ENCODE peak calls at places on chromosomes 11 and 22, in eight cellular contexts. O, Z, H, A, V, B, D and G are unnamed samples.

GRCh38 chr22:23376256-23376655 is 195.9 kb downstream of the BCR start:
- DNase-seq in O (no peak), Z (no peak), H (peak; percentile 48), A (no peak), V (no peak), B (peak; percentile 40), D (no peak), G (peak; percentile 9)

GRCh38 chr22:27238935-27239510 is 562.5 kb downstream of the MN1 start:
- DNase-seq in O (peak; percentile 99), Z (no peak), H (no peak), A (peak; percentile 87), V (no peak), B (no peak), D (no peak), G (no peak)

GRCh38 chr11:92867913-92868619 is 101.4 kb upstream of the MTNR1B start:
- DNase-seq in O (no peak), Z (no peak), H (no peak), A (no peak), V (no peak), B (no peak), D (no peak), G (no peak)

GRCh38 chr11:66082936-66083698 is 13.0 kb downstream of the PACS1 start:
- DNase-seq in O (peak; percentile 53), Z (no peak), H (no peak), A (peak; percentile 31), V (no peak), B (no peak), D (no peak), G (no peak)

GRCh38 chr11:72776844-72777754 is 16.7 kb downstream of the STARD10 start:
- DNase-seq in O (no peak), Z (no peak), H (no peak), A (no peak), V (no peak), B (no peak), D (no peak), G (no peak)

GRCh38 chr11:41273908-41274307 is 185.5 kb downstream of the LRRC4C start:
- DNase-seq in O (no peak), Z (no peak), H (no peak), A (no peak), V (no peak), B (no peak), D (no peak), G (no peak)

GRCh38 chr11:134411887-134412507 is at the start of gene B3GAT1:
- DNase-seq in O (no peak), Z (no peak), H (no peak), A (no peak), V (no peak), B (no peak), D (no peak), G (no peak)

GRCh38 chr22:46044718-46045458 is 67.9 kb upstream of the WNT7B start:
- DNase-seq in O (no peak), Z (peak; percentile 54), H (no peak), A (peak; percentile 71), V (no peak), B (no peak), D (peak; percentile 12), G (peak; percentile 25)

GRCh38 chr11:1222491-1223345 is at the start of gene MUC5B:
- DNase-seq in O (peak; percentile 9), Z (peak; percentile 42), H (no peak), A (no peak), V (no peak), B (no peak), D (no peak), G (no peak)

GRCh38 chr11:118152552-118153471 is at the start of gene SCN4B:
- DNase-seq in O (peak; percentile 22), Z (no peak), H (peak; percentile 60), A (peak; percentile 77), V (no peak), B (no peak), D (no peak), G (no peak)

GRCh38 chr11:119910056-119910455 is 181.1 kb upstream of the NECTIN1 start:
- DNase-seq in O (no peak), Z (no peak), H (no peak), A (no peak), V (no peak), B (no peak), D (no peak), G (no peak)

GRCh38 chr11:97033178-97033577 is 643.4 kb downstream of the JRKL start:
- DNase-seq in O (no peak), Z (no peak), H (no peak), A (no peak), V (no peak), B (no peak), D (no peak), G (no peak)

GRCh38 chr22:27174970-27175369 is 517.6 kb downstream of the MIAT start:
- DNase-seq in O (no peak), Z (no peak), H (no peak), A (no peak), V (no peak), B (no peak), D (no peak), G (no peak)

GRCh38 chr11:16936643-16937042 is 77.6 kb downstream of the PLEKHA7 start:
- DNase-seq in O (no peak), Z (no peak), H (no peak), A (no peak), V (no peak), B (no peak), D (no peak), G (no peak)

GRCh38 chr11:33861911-33862310 is 30.0 kb downstream of the LMO2 start:
- DNase-seq in O (no peak), Z (no peak), H (no peak), A (no peak), V (no peak), B (no peak), D (no peak), G (no peak)

GRCh38 chr11:119155733-119156492 is 7.1 kb downstream of the ABCG4 start:
- DNase-seq in O (no peak), Z (no peak), H (no peak), A (peak; percentile 21), V (no peak), B (peak; percentile 32), D (no peak), G (no peak)

GRCh38 chr11:117175781-117176180 is 2.8 kb upstream of the SIDT2 start:
- DNase-seq in O (no peak), Z (no peak), H (no peak), A (no peak), V (no peak), B (no peak), D (no peak), G (no peak)

GRCh38 chr22:37428649-37429586 is 1.6 kb upstream of the ELFN2 start:
- DNase-seq in O (peak; percentile 57), Z (peak; percentile 73), H (peak; percentile 46), A (peak; percentile 69), V (peak; percentile 51), B (peak; percentile 35), D (peak; percentile 15), G (peak; percentile 58)

GRCh38 chr22:45235101-45235777 is 5.5 kb downstream of the KIAA0930 start:
- DNase-seq in O (no peak), Z (no peak), H (peak; percentile 93), A (no peak), V (no peak), B (peak; percentile 97), D (no peak), G (no peak)